ENCODE peak calls at places on chromosomes 2 and 18, in eight cellular contexts. B, P, T, A, W, I, J and N are unnamed samples.
A peak's percentile ranks its signal among the peaks of the same experiment; 100 is the strongest.

GRCh38 chr2:144836635-144837350 is 316.9 kb upstream of the ZEB2 start:
- DNase-seq in I (no peak), J (no peak), P (no peak), A (no peak), B (no peak), W (no peak), T (no peak), N (peak; percentile 46)

GRCh38 chr18:3207565-3207964 is 12.2 kb downstream of the MYOM1 start:
- DNase-seq in P (no peak), W (no peak), B (no peak), I (no peak), A (no peak), T (no peak), J (no peak), N (peak; percentile 5)

GRCh38 chr2:218332920-218333645 is 23.6 kb upstream of the CATIP start:
- DNase-seq in A (no peak), B (no peak), W (peak; percentile 96), I (no peak), T (no peak), J (no peak), P (no peak), N (no peak)

GRCh38 chr2:178397002-178397605 is 53.9 kb downstream of the PRKRA start:
- DNase-seq in W (peak; percentile 74), P (no peak), B (peak; percentile 18), I (peak; percentile 59), T (peak; percentile 55), A (no peak), J (peak; percentile 71), N (peak; percentile 41)

GRCh38 chr2:175621847-175622246 is 380.2 kb downstream of the LNPK start:
- DNase-seq in P (no peak), T (no peak), A (no peak), J (no peak), B (no peak), I (no peak), W (peak; percentile 7), N (no peak)

GRCh38 chr2:109182426-109182825 is 53.4 kb downstream of the SH3RF3 start:
- DNase-seq in T (no peak), I (no peak), J (no peak), W (no peak), B (no peak), P (no peak), A (no peak), N (no peak)

GRCh38 chr2:36801088-36801487 is 104.6 kb downstream of the VIT start:
- DNase-seq in I (no peak), B (no peak), A (no peak), W (no peak), T (no peak), J (no peak), P (no peak), N (no peak)

GRCh38 chr2:156483741-156484173 is 47.6 kb downstream of the GPD2 start:
- DNase-seq in T (no peak), I (no peak), A (no peak), W (no peak), B (no peak), P (no peak), J (peak; percentile 42), N (no peak)

GRCh38 chr2:199716807-199717586 is 134.0 kb downstream of the FTCDNL1 start:
- DNase-seq in J (no peak), P (no peak), A (no peak), I (no peak), B (peak; percentile 22), T (peak; percentile 75), W (no peak), N (no peak)

GRCh38 chr18:67518566-67518965 is 2.0 kb upstream of the DSEL start:
- DNase-seq in T (no peak), B (no peak), A (no peak), I (no peak), P (no peak), W (no peak), J (no peak), N (no peak)

GRCh38 chr2:39099820-39100728 is 20.8 kb downstream of the SOS1 start:
- DNase-seq in T (no peak), B (no peak), W (no peak), J (peak; percentile 66), A (no peak), I (peak; percentile 73), P (no peak), N (peak; percentile 13)

GRCh38 chr2:9105601-9106337 is 100.8 kb upstream of the ASAP2 start:
- DNase-seq in T (no peak), B (no peak), A (no peak), W (no peak), J (no peak), P (no peak), I (no peak), N (no peak)

GRCh38 chr2:30476636-30477035 is 29.6 kb downstream of the LCLAT1 start:
- DNase-seq in T (no peak), I (no peak), B (no peak), A (no peak), P (no peak), W (no peak), J (no peak), N (no peak)